ENCODE peak calls at places on chromosomes 7 and 10, in six cellular contexts. C is GM23248, L is neural progenitor cell, W is HCT116, U is SK-N-SH, E is PC-3. M is an unnamed sample.

GRCh38 chr7:156111-157007 is 36.0 kb upstream of the FAM20C start:
- DNase-seq in L (peak; percentile 26), C (no peak), U (no peak), W (no peak), E (no peak), M (no peak)

GRCh38 chr7:25968205-25968993 is 183.6 kb upstream of the NFE2L3 start:
- DNase-seq in E (no peak), L (no peak), W (no peak), U (no peak), C (no peak), M (peak; percentile 98)

GRCh38 chr10:112383325-112383724 is 9.4 kb downstream of the ACSL5 start:
- DNase-seq in C (peak; percentile 73), U (no peak), W (peak; percentile 93), L (no peak), E (peak; percentile 50), M (no peak)

GRCh38 chr10:89793649-89794254 is 92.4 kb downstream of the KIF20B start:
- DNase-seq in C (peak; percentile 74), L (peak; percentile 82), U (peak; percentile 53), E (peak; percentile 79), W (peak; percentile 73), M (peak; percentile 80)

GRCh38 chr10:100148353-100149211 is 37.2 kb downstream of the ERLIN1 start:
- DNase-seq in W (peak; percentile 60), L (no peak), C (peak; percentile 82), U (no peak), E (peak; percentile 91), M (no peak)

GRCh38 chr7:12839508-12840153 is 152.2 kb downstream of the ARL4A start:
- DNase-seq in E (peak; percentile 16), L (peak; percentile 76), U (no peak), W (no peak), C (no peak), M (no peak)

GRCh38 chr7:96244244-96244991 is 77.5 kb downstream of the SLC25A13 start:
- DNase-seq in W (no peak), U (no peak), C (no peak), E (no peak), L (no peak), M (no peak)

GRCh38 chr7:44219371-44220045 is 18.7 kb downstream of the YKT6 start:
- DNase-seq in U (peak; percentile 72), W (no peak), C (no peak), L (no peak), E (no peak), M (no peak)

GRCh38 chr7:78326870-78327269 is 528.3 kb downstream of the PHTF2 start:
- DNase-seq in E (no peak), U (no peak), W (no peak), L (no peak), C (peak; percentile 47), M (no peak)

GRCh38 chr10:29922904-29923303 is 136.5 kb downstream of the JCAD start:
- DNase-seq in W (no peak), U (no peak), C (no peak), E (no peak), L (no peak), M (no peak)

GRCh38 chr10:92356041-92356440 is 65.1 kb downstream of the MARCHF5 start:
- DNase-seq in E (no peak), U (no peak), C (no peak), W (no peak), L (no peak), M (no peak)

GRCh38 chr7:16739863-16740622 is 13.5 kb upstream of the TSPAN13 start:
- DNase-seq in E (peak; percentile 92), W (peak; percentile 24), C (peak; percentile 95), L (no peak), U (no peak), M (no peak)

DNA sequence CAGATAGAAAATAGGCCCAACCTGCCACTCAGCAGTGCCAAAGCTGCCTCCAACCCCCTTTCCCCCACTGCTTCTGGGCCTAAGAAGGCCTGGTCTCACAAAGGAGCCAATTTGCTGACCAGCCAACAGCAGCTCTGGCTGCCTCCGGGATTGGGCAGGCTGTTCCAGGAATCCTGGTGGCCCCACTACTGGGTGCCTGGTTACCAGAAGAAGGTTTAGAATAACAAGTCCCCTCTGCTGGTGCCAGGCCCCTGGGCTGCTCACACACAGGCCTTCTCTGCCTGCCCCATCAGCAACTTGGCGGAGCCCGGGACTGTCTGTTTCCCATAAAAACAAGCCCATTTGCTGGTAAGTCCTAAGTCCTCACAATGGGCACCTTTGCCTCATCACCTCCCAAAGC is 1.2 kb downstream of the PHKG1 start:
- DNase-seq in L (no peak), C (peak; percentile 22), E (no peak), W (no peak), U (no peak), M (no peak)
- TF ChIP-seq EZH2phosphoT487 in L (no peak), C (no peak), E (no peak), W (no peak), U (no peak), M (no peak)

DNA sequence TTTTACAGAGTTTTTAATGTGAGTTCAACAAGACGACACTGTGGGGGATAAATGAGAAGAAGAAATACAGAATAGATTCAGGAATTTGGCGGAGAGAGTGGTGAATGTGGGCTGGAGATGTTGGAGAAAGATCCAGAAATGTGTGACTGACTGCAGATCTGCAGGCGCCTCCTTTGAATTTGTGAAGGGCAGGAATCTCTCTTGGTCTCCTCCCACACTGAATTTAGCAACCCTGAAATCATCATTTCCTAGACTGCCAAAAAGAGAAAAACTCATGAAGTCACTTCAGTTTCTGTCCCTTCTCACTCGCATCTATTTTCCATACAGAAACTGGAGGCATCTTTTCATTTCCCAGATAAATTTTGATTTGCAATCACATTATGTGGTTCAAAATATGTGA is 128.7 kb downstream of the GNAI1 start:
- DNase-seq in L (no peak), E (no peak), W (no peak), U (no peak), C (peak; percentile 74), M (no peak)
- H3K9ac ChIP-seq in L (no peak overlapping the region), E (no peak overlapping the region), W (no peak overlapping the region), U (no peak overlapping the region), C (peak overlapping the region; percentile 20), M (no peak overlapping the region)

GRCh38 chr10:79128923-79129305 is 60.1 kb downstream of the ZMIZ1 start:
- DNase-seq in C (no peak), W (no peak), L (no peak), E (no peak), U (peak; percentile 62), M (no peak)
- H4K20me1 ChIP-seq in C (no peaks in the 10 kb centered on the region), W (no peaks in the 10 kb centered on the region), L (peaks cover 100% of the 10 kb centered on the region), E (no peaks in the 10 kb centered on the region), U (peaks cover 58% of the 10 kb centered on the region), M (no peaks in the 10 kb centered on the region)

DNA sequence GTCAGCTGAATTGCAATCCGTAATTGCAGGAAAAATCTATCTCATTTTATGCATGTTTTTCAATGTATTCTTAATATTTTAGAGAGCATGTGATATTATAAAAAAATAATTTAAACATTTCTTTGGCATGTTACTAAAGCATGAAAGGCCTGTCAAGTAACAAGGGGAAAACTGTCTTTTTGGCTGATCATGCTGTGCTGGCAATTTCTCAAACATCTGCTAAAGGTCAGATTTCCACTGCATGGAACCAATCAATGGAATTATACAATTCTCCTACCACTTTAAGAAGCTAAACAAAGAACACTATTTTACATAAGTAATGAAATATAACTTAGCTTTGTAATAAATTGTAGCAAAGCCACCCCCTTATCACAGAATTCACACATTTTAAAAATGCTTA is 49.4 kb downstream of the JMJD1C start:
- DNase-seq in W (no peak), E (no peak), U (no peak), C (peak; percentile 41), L (no peak), M (no peak)
- TF ChIP-seq EZH2phosphoT487 in W (no peak), E (no peak), U (no peak), C (no peak), L (no peak), M (no peak)

GRCh38 chr10:126738001-126738400 is 67.5 kb upstream of the C10orf90 start:
- DNase-seq in L (no peak), C (no peak), U (no peak), E (no peak), W (no peak), M (no peak)

GRCh38 chr10:126734957-126735356 is 64.5 kb upstream of the C10orf90 start:
- DNase-seq in W (no peak), C (peak; percentile 71), L (no peak), U (no peak), E (no peak), M (no peak)

GRCh38 chr10:126732308-126732707 is 61.8 kb upstream of the C10orf90 start:
- DNase-seq in U (no peak), E (no peak), L (no peak), W (no peak), C (no peak), M (no peak)

GRCh38 chr10:126734015-126734414 is 63.5 kb upstream of the C10orf90 start:
- DNase-seq in C (peak; percentile 65), U (no peak), L (no peak), E (no peak), W (no peak), M (no peak)

DNA sequence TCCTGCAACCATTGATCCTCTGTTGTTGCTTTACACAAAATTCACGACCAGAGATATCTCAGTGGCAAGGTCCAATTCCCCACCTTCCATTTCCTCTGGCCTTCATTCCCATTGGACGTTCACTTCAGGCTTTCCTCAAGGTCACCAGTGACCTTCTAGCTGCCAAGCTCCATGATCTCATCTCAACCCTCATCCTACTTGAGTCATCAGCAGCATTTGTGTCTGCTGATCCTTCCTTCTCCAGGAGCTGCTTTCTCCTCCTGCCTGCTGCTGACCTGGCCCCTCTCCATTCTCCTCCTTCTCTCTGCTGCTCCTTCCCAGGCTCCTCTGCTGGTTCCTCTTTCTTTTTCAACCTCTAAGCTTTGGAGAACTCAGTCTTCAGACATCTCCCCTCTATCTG is 66.2 kb upstream of the C10orf90 start:
- DNase-seq in C (peak; percentile 65), U (no peak), L (no peak), E (no peak), W (no peak), M (no peak)
- H3K9ac ChIP-seq in C (no peak overlapping the region), U (no peak overlapping the region), L (no peak overlapping the region), E (no peak overlapping the region), W (no peak overlapping the region), M (no peak overlapping the region)

M was measured in MM.1S.